ENCODE peak calls at places on chromosome 10, in ten cellular contexts. One of them, this sample, is unnamed. For H3K4me1 and H3K36me3, the result is how much of the 10 kb centered on the place peaks cover.

GRCh38 chr10:104273899-104274575 is 5.1 kb downstream of the GSTO2 start:
- DNase-seq in neuronal stem cell: no peak
- DNase-seq in gastrocnemius medialis: no peak
- DNase-seq in cardiac muscle cell: no peak
- DNase-seq in PC-9: no peak
- DNase-seq in tibial nerve: no peak
- DNase-seq in heart right ventricle: no peak
- DNase-seq in lower lobe of right lung: no peak
- DNase-seq in prostate gland: no peak
- DNase-seq in mucosa of descending colon: no peak
- DNase-seq in this sample: no peak

GRCh38 chr10:52443419-52444388 is 129.6 kb downstream of the DKK1 start:
- DNase-seq in gastrocnemius medialis: no peak
- DNase-seq in mucosa of descending colon: no peak
- DNase-seq in cardiac muscle cell: no peak
- DNase-seq in heart right ventricle: no peak
- DNase-seq in prostate gland: peak
- DNase-seq in neuronal stem cell: no peak
- DNase-seq in tibial nerve: no peak
- DNase-seq in lower lobe of right lung: no peak
- DNase-seq in PC-9: no peak
- DNase-seq in this sample: no peak

GRCh38 chr10:48698971-48699627 is 14.4 kb downstream of the WDFY4 start:
- DNase-seq in mucosa of descending colon: no peak
- DNase-seq in prostate gland: no peak
- DNase-seq in tibial nerve: no peak
- DNase-seq in PC-9: no peak
- DNase-seq in gastrocnemius medialis: no peak
- DNase-seq in cardiac muscle cell: peak
- DNase-seq in lower lobe of right lung: no peak
- DNase-seq in heart right ventricle: no peak
- DNase-seq in neuronal stem cell: no peak
- DNase-seq in this sample: no peak

GRCh38 chr10:88091490-88092061 is 228.2 kb downstream of the PTEN start:
- DNase-seq in prostate gland: no peak
- DNase-seq in PC-9: peak
- DNase-seq in cardiac muscle cell: no peak
- DNase-seq in gastrocnemius medialis: peak
- DNase-seq in lower lobe of right lung: peak
- DNase-seq in mucosa of descending colon: peak
- DNase-seq in heart right ventricle: no peak
- DNase-seq in tibial nerve: no peak
- DNase-seq in neuronal stem cell: no peak
- DNase-seq in this sample: no peak

GRCh38 chr10:24727811-24728210 is 4.1 kb upstream of the ARHGAP21 start:
- DNase-seq in gastrocnemius medialis: no peak
- DNase-seq in mucosa of descending colon: no peak
- DNase-seq in lower lobe of right lung: no peak
- DNase-seq in tibial nerve: no peak
- DNase-seq in prostate gland: no peak
- DNase-seq in heart right ventricle: no peak
- DNase-seq in PC-9: no peak
- DNase-seq in neuronal stem cell: no peak
- DNase-seq in cardiac muscle cell: no peak
- DNase-seq in this sample: no peak

GRCh38 chr10:111716032-111716431 is 467.5 kb downstream of the GPAM start:
- DNase-seq in mucosa of descending colon: no peak
- DNase-seq in gastrocnemius medialis: no peak
- DNase-seq in prostate gland: no peak
- DNase-seq in neuronal stem cell: no peak
- DNase-seq in lower lobe of right lung: no peak
- DNase-seq in PC-9: no peak
- DNase-seq in tibial nerve: no peak
- DNase-seq in heart right ventricle: no peak
- DNase-seq in cardiac muscle cell: no peak
- DNase-seq in this sample: no peak

GRCh38 chr10:63758080-63758479 is 236.9 kb downstream of the REEP3 start:
- DNase-seq in lower lobe of right lung: no peak
- DNase-seq in mucosa of descending colon: no peak
- DNase-seq in heart right ventricle: no peak
- DNase-seq in PC-9: no peak
- DNase-seq in neuronal stem cell: no peak
- DNase-seq in cardiac muscle cell: no peak
- DNase-seq in tibial nerve: no peak
- DNase-seq in gastrocnemius medialis: no peak
- DNase-seq in prostate gland: no peak
- DNase-seq in this sample: no peak

GRCh38 chr10:21284301-21284700 is 241.2 kb downstream of the SKIDA1 start:
- DNase-seq in tibial nerve: no peak
- DNase-seq in heart right ventricle: no peak
- DNase-seq in gastrocnemius medialis: no peak
- DNase-seq in lower lobe of right lung: no peak
- DNase-seq in neuronal stem cell: no peak
- DNase-seq in cardiac muscle cell: no peak
- DNase-seq in mucosa of descending colon: no peak
- DNase-seq in PC-9: no peak
- DNase-seq in prostate gland: no peak
- DNase-seq in this sample: peak

GRCh38 chr10:44068716-44069482 is 316.0 kb downstream of the CXCL12 start:
- DNase-seq in neuronal stem cell: no peak
- DNase-seq in mucosa of descending colon: no peak
- DNase-seq in tibial nerve: no peak
- DNase-seq in lower lobe of right lung: no peak
- DNase-seq in prostate gland: no peak
- DNase-seq in gastrocnemius medialis: peak
- DNase-seq in cardiac muscle cell: no peak
- DNase-seq in PC-9: no peak
- DNase-seq in heart right ventricle: peak
- DNase-seq in this sample: no peak

GRCh38 chr10:122544493-122544892 is 16.1 kb upstream of the DMBT1 start:
- DNase-seq in PC-9: no peak
- DNase-seq in lower lobe of right lung: no peak
- DNase-seq in gastrocnemius medialis: no peak
- DNase-seq in prostate gland: no peak
- DNase-seq in cardiac muscle cell: no peak
- DNase-seq in mucosa of descending colon: no peak
- DNase-seq in tibial nerve: no peak
- DNase-seq in neuronal stem cell: no peak
- DNase-seq in heart right ventricle: no peak
- DNase-seq in this sample: no peak

GRCh38 chr10:69864321-69864720 is 62.6 kb downstream of the COL13A1 start:
- DNase-seq in tibial nerve: no peak
- DNase-seq in lower lobe of right lung: no peak
- DNase-seq in neuronal stem cell: no peak
- DNase-seq in prostate gland: no peak
- DNase-seq in gastrocnemius medialis: no peak
- DNase-seq in heart right ventricle: no peak
- DNase-seq in PC-9: peak
- DNase-seq in cardiac muscle cell: no peak
- DNase-seq in mucosa of descending colon: no peak
- DNase-seq in this sample: no peak
- H3K4me1 ChIP-seq in tibial nerve: under half
- H3K4me1 ChIP-seq in lower lobe of right lung: under half
- H3K4me1 ChIP-seq in neuronal stem cell: under half
- H3K4me1 ChIP-seq in prostate gland: under half
- H3K4me1 ChIP-seq in gastrocnemius medialis: under half
- H3K4me1 ChIP-seq in heart right ventricle: under half
- H3K4me1 ChIP-seq in PC-9: half or more
- H3K4me1 ChIP-seq in cardiac muscle cell: under half
- H3K4me1 ChIP-seq in mucosa of descending colon: under half
- H3K4me1 ChIP-seq in this sample: under half

GRCh38 chr10:60271319-60272040 is 118.2 kb downstream of the ANK3 start:
- DNase-seq in cardiac muscle cell: no peak
- DNase-seq in neuronal stem cell: no peak
- DNase-seq in heart right ventricle: no peak
- DNase-seq in tibial nerve: no peak
- DNase-seq in mucosa of descending colon: no peak
- DNase-seq in prostate gland: no peak
- DNase-seq in lower lobe of right lung: no peak
- DNase-seq in gastrocnemius medialis: no peak
- DNase-seq in PC-9: no peak
- DNase-seq in this sample: no peak
- H3K36me3 ChIP-seq in cardiac muscle cell: under half
- H3K36me3 ChIP-seq in neuronal stem cell: under half
- H3K36me3 ChIP-seq in heart right ventricle: under half
- H3K36me3 ChIP-seq in tibial nerve: under half
- H3K36me3 ChIP-seq in mucosa of descending colon: under half
- H3K36me3 ChIP-seq in prostate gland: under half
- H3K36me3 ChIP-seq in lower lobe of right lung: under half
- H3K36me3 ChIP-seq in gastrocnemius medialis: under half
- H3K36me3 ChIP-seq in PC-9: under half
- H3K36me3 ChIP-seq in this sample: under half

GRCh38 chr10:13349776-13350274 is 1.7 kb upstream of the SEPHS1 start:
- DNase-seq in gastrocnemius medialis: no peak
- DNase-seq in PC-9: peak
- DNase-seq in lower lobe of right lung: peak
- DNase-seq in prostate gland: peak
- DNase-seq in neuronal stem cell: no peak
- DNase-seq in heart right ventricle: peak
- DNase-seq in mucosa of descending colon: peak
- DNase-seq in cardiac muscle cell: peak
- DNase-seq in tibial nerve: peak
- DNase-seq in this sample: peak

GRCh38 chr10:13346280-13346819 is 1.7 kb downstream of the SEPHS1 start:
- DNase-seq in neuronal stem cell: no peak
- DNase-seq in gastrocnemius medialis: no peak
- DNase-seq in mucosa of descending colon: peak
- DNase-seq in heart right ventricle: no peak
- DNase-seq in PC-9: no peak
- DNase-seq in lower lobe of right lung: no peak
- DNase-seq in tibial nerve: peak
- DNase-seq in prostate gland: no peak
- DNase-seq in cardiac muscle cell: no peak
- DNase-seq in this sample: peak

GRCh38 chr10:13347235-13348156 is 597 bp downstream of the SEPHS1 start:
- DNase-seq in gastrocnemius medialis: peak
- DNase-seq in PC-9: peak
- DNase-seq in neuronal stem cell: peak
- DNase-seq in mucosa of descending colon: peak
- DNase-seq in cardiac muscle cell: peak
- DNase-seq in heart right ventricle: peak
- DNase-seq in lower lobe of right lung: peak
- DNase-seq in tibial nerve: peak
- DNase-seq in prostate gland: peak
- DNase-seq in this sample: peak

GRCh38 chr10:13348216-13349017 is at the start of gene SEPHS1:
- DNase-seq in PC-9: peak
- DNase-seq in neuronal stem cell: peak
- DNase-seq in mucosa of descending colon: peak
- DNase-seq in tibial nerve: peak
- DNase-seq in lower lobe of right lung: peak
- DNase-seq in cardiac muscle cell: peak
- DNase-seq in gastrocnemius medialis: peak
- DNase-seq in prostate gland: peak
- DNase-seq in heart right ventricle: peak
- DNase-seq in this sample: peak

GRCh38 chr10:13346912-13347234 is 1.2 kb downstream of the SEPHS1 start:
- DNase-seq in neuronal stem cell: no peak
- DNase-seq in mucosa of descending colon: peak
- DNase-seq in heart right ventricle: no peak
- DNase-seq in cardiac muscle cell: no peak
- DNase-seq in lower lobe of right lung: no peak
- DNase-seq in tibial nerve: no peak
- DNase-seq in prostate gland: no peak
- DNase-seq in PC-9: no peak
- DNase-seq in gastrocnemius medialis: no peak
- DNase-seq in this sample: no peak
- H3K4me1 ChIP-seq in neuronal stem cell: under half
- H3K4me1 ChIP-seq in mucosa of descending colon: under half
- H3K4me1 ChIP-seq in heart right ventricle: under half
- H3K4me1 ChIP-seq in cardiac muscle cell: under half
- H3K4me1 ChIP-seq in lower lobe of right lung: under half
- H3K4me1 ChIP-seq in tibial nerve: under half
- H3K4me1 ChIP-seq in prostate gland: under half
- H3K4me1 ChIP-seq in PC-9: under half
- H3K4me1 ChIP-seq in gastrocnemius medialis: under half
- H3K4me1 ChIP-seq in this sample: under half

GRCh38 chr10:18542832-18543231 is 108.6 kb downstream of the NSUN6 start:
- DNase-seq in cardiac muscle cell: no peak
- DNase-seq in neuronal stem cell: no peak
- DNase-seq in mucosa of descending colon: no peak
- DNase-seq in gastrocnemius medialis: no peak
- DNase-seq in PC-9: no peak
- DNase-seq in tibial nerve: no peak
- DNase-seq in heart right ventricle: no peak
- DNase-seq in prostate gland: no peak
- DNase-seq in lower lobe of right lung: no peak
- DNase-seq in this sample: no peak

GRCh38 chr10:18545626-18546025 is 105.8 kb downstream of the NSUN6 start:
- DNase-seq in cardiac muscle cell: no peak
- DNase-seq in neuronal stem cell: no peak
- DNase-seq in heart right ventricle: no peak
- DNase-seq in prostate gland: no peak
- DNase-seq in gastrocnemius medialis: no peak
- DNase-seq in PC-9: no peak
- DNase-seq in tibial nerve: no peak
- DNase-seq in mucosa of descending colon: no peak
- DNase-seq in lower lobe of right lung: no peak
- DNase-seq in this sample: no peak

GRCh38 chr10:18539335-18539734 is 112.1 kb downstream of the NSUN6 start:
- DNase-seq in cardiac muscle cell: no peak
- DNase-seq in gastrocnemius medialis: no peak
- DNase-seq in lower lobe of right lung: no peak
- DNase-seq in tibial nerve: no peak
- DNase-seq in prostate gland: no peak
- DNase-seq in PC-9: no peak
- DNase-seq in mucosa of descending colon: no peak
- DNase-seq in neuronal stem cell: no peak
- DNase-seq in heart right ventricle: no peak
- DNase-seq in this sample: no peak

GRCh38 chr10:18540195-18540594 is 111.2 kb downstream of the NSUN6 start:
- DNase-seq in tibial nerve: no peak
- DNase-seq in mucosa of descending colon: no peak
- DNase-seq in heart right ventricle: no peak
- DNase-seq in gastrocnemius medialis: no peak
- DNase-seq in prostate gland: no peak
- DNase-seq in PC-9: no peak
- DNase-seq in neuronal stem cell: no peak
- DNase-seq in cardiac muscle cell: no peak
- DNase-seq in lower lobe of right lung: no peak
- DNase-seq in this sample: no peak
- H3K36me3 ChIP-seq in tibial nerve: under half
- H3K36me3 ChIP-seq in mucosa of descending colon: under half
- H3K36me3 ChIP-seq in heart right ventricle: half or more
- H3K36me3 ChIP-seq in gastrocnemius medialis: under half
- H3K36me3 ChIP-seq in prostate gland: under half
- H3K36me3 ChIP-seq in PC-9: under half
- H3K36me3 ChIP-seq in neuronal stem cell: under half
- H3K36me3 ChIP-seq in cardiac muscle cell: half or more
- H3K36me3 ChIP-seq in lower lobe of right lung: under half
- H3K36me3 ChIP-seq in this sample: under half

DNA sequence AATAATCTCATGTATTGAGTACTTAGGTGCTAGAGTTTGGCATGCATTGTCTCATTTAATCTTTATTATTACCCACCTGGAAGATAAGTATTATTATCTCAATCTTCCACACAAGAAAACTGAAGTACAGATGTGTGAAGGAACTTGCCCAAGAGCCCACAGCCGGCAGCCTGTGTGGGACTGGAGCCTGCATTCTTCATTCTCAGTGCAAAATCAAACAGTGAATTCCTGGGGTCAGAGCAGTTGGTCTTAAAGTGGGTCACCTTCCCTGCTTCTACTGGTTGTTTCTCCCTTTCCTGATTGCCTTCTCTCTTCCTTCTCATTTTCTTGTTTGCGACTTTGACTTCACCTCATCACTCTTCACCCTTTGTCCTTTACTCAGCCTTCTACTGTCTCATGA is 144.7 kb upstream of the LYZL1 start:
- DNase-seq in tibial nerve: no peak
- DNase-seq in prostate gland: no peak
- DNase-seq in lower lobe of right lung: no peak
- DNase-seq in neuronal stem cell: no peak
- DNase-seq in heart right ventricle: no peak
- DNase-seq in cardiac muscle cell: no peak
- DNase-seq in gastrocnemius medialis: no peak
- DNase-seq in mucosa of descending colon: no peak
- DNase-seq in PC-9: no peak
- DNase-seq in this sample: no peak
- H3K4me1 ChIP-seq in tibial nerve: under half
- H3K4me1 ChIP-seq in prostate gland: under half
- H3K4me1 ChIP-seq in lower lobe of right lung: under half
- H3K4me1 ChIP-seq in neuronal stem cell: under half
- H3K4me1 ChIP-seq in heart right ventricle: under half
- H3K4me1 ChIP-seq in cardiac muscle cell: under half
- H3K4me1 ChIP-seq in gastrocnemius medialis: under half
- H3K4me1 ChIP-seq in mucosa of descending colon: under half
- H3K4me1 ChIP-seq in PC-9: under half
- H3K4me1 ChIP-seq in this sample: under half